ENCODE peak calls at places on chromosomes 13 and 19, in four cellular contexts. Y, X, G and A are unnamed samples.

GRCh38 chr13:22148187-22148586 is 477.3 kb downstream of the FGF9 start:
- DNase-seq in G (no peak), X (no peak), Y (no peak), A (no peak)

GRCh38 chr13:32988588-32989256 is 27.5 kb upstream of the KL start:
- DNase-seq in G (no peak), X (no peak), Y (no peak), A (no peak)

GRCh38 chr13:81987159-81987558 is 1646.2 kb upstream of the SPRY2 start:
- DNase-seq in G (no peak), X (peak; percentile 15), Y (no peak), A (no peak)

GRCh38 chr13:44976949-44977583 is 12.2 kb downstream of the NUFIP1 start:
- DNase-seq in G (no peak), Y (no peak), X (no peak), A (no peak)

GRCh38 chr13:25908390-25908789 is 143.4 kb downstream of the SHISA2 start:
- DNase-seq in Y (no peak), G (no peak), X (no peak), A (no peak)

GRCh38 chr19:403221-404036 is 5.5 kb downstream of the C2CD4C start:
- DNase-seq in X (no peak), Y (no peak), G (no peak), A (no peak)

GRCh38 chr19:18223860-18224524 is 2.2 kb downstream of the PDE4C start:
- DNase-seq in Y (no peak), X (peak; percentile 79), G (peak; percentile 71), A (peak; percentile 86)

GRCh38 chr13:80921556-80921955 is 580.6 kb upstream of the SPRY2 start:
- DNase-seq in Y (no peak), X (no peak), G (no peak), A (no peak)

GRCh38 chr19:53877361-53877766 is 4.6 kb upstream of the PRKCG start:
- DNase-seq in Y (no peak), G (no peak), X (no peak), A (no peak)